ENCODE peak calls at places on chromosomes 6 and 20, in ten cellular contexts. X is HFFc6; Q is GM18507; T is fibroblast of pulmonary artery; K is NCI-H446; H is SW480; U is ELR; A is effector CD4-positive, alpha-beta T cell; F is stimulated activated CD8-positive, alpha-beta memory T cell treated with anti-CD3 and anti-CD28 coated beads, Interleukin-7, amount 100 ng/mL, for 1 hour; C is hypothalamus. O is an unnamed sample.

GRCh38 chr6:7589221-7589620 is 777 bp upstream of the SNRNP48 start:
- DNase-seq in X (no peak), Q (no peak), T (no peak), K (no peak), H (no peak), U (no peak), A (no peak), F (no peak), C (no peak), O (no peak)

GRCh38 chr20:44017905-44018683 is 103.4 kb downstream of the TOX2 start:
- DNase-seq in X (peak), Q (no peak), T (peak), K (peak), H (peak), U (peak), A (no peak), F (no peak), C (no peak), O (peak)

GRCh38 chr6:111837641-111838500 is 35.4 kb downstream of the FYN start:
- DNase-seq in X (no peak), Q (no peak), T (no peak), K (no peak), H (no peak), U (no peak), A (no peak), F (no peak), C (no peak), O (no peak)

GRCh38 chr6:1362643-1363042 is 26.7 kb upstream of the FOXF2 start:
- DNase-seq in X (no peak), Q (no peak), T (no peak), K (no peak), H (no peak), U (no peak), A (no peak), F (no peak), C (no peak), O (no peak)

GRCh38 chr6:134529921-134530320 is 212.0 kb upstream of the SGK1 start:
- DNase-seq in X (no peak), Q (no peak), T (peak), K (no peak), H (peak), U (no peak), A (no peak), F (no peak), C (no peak), O (no peak)

GRCh38 chr6:31712296-31712695 is 2.9 kb upstream of the LY6G6D start:
- DNase-seq in X (no peak), Q (no peak), T (no peak), K (no peak), H (peak), U (no peak), A (no peak), F (no peak), C (no peak), O (no peak)

GRCh38 chr6:109669811-109670210 is 21.2 kb downstream of the AK9 start:
- DNase-seq in X (no peak), Q (no peak), T (no peak), K (no peak), H (no peak), U (no peak), A (no peak), F (no peak), C (no peak), O (no peak)

GRCh38 chr20:56247954-56248782 is at the start of gene MC3R:
- DNase-seq in X (peak), Q (peak), T (peak), K (no peak), H (peak), U (peak), A (no peak), F (no peak), C (no peak), O (peak)

GRCh38 chr6:45714795-45715507 is 300.7 kb downstream of the CLIC5 start:
- DNase-seq in X (peak), Q (no peak), T (peak), K (no peak), H (peak), U (peak), A (peak), F (peak), C (no peak), O (peak)

GRCh38 chr6:169005141-169005540 is 248.5 kb downstream of the THBS2 start:
- DNase-seq in X (no peak), Q (no peak), T (no peak), K (no peak), H (no peak), U (no peak), A (no peak), F (no peak), C (no peak), O (no peak)

GRCh38 chr6:22078802-22079545 is 217.9 kb downstream of the PRL start:
- DNase-seq in X (no peak), Q (no peak), T (no peak), K (no peak), H (no peak), U (no peak), A (no peak), F (no peak), C (no peak), O (no peak)

GRCh38 chr20:5056801-5057599 is 55.7 kb upstream of the SLC23A2 start:
- DNase-seq in X (peak), Q (no peak), T (peak), K (no peak), H (peak), U (peak), A (peak), F (peak), C (no peak), O (no peak)

GRCh38 chr6:7914991-7915789 is 4.6 kb upstream of the TXNDC5 start:
- DNase-seq in X (no peak), Q (no peak), T (peak), K (no peak), H (no peak), U (peak), A (no peak), F (no peak), C (no peak), O (peak)

GRCh38 chr6:118968416-118968815 is 33.5 kb upstream of the MCM9 start:
- DNase-seq in X (peak), Q (no peak), T (peak), K (no peak), H (peak), U (peak), A (no peak), F (no peak), C (no peak), O (no peak)

GRCh38 chr6:33904050-33904827 is 100.4 kb upstream of the MLN start:
- DNase-seq in X (no peak), Q (no peak), T (no peak), K (no peak), H (no peak), U (no peak), A (peak), F (peak), C (no peak), O (no peak)

GRCh38 chr6:52724406-52725121 is 38.7 kb downstream of the GSTA2 start:
- DNase-seq in X (peak), Q (peak), T (peak), K (peak), H (peak), U (peak), A (peak), F (peak), C (no peak), O (no peak)

GRCh38 chr6:94213176-94213575 is 793.8 kb upstream of the EPHA7 start:
- DNase-seq in X (no peak), Q (no peak), T (no peak), K (no peak), H (no peak), U (no peak), A (no peak), F (no peak), C (no peak), O (no peak)

GRCh38 chr20:19932170-19932667 is 84.9 kb upstream of the NAA20 start:
- DNase-seq in X (peak), Q (no peak), T (peak), K (no peak), H (no peak), U (peak), A (no peak), F (no peak), C (no peak), O (peak)

GRCh38 chr6:15183979-15184378 is 61.9 kb upstream of the JARID2 start:
- DNase-seq in X (no peak), Q (no peak), T (no peak), K (no peak), H (no peak), U (no peak), A (no peak), F (no peak), C (no peak), O (no peak)

GRCh38 chr20:4083103-4083864 is 67.9 kb upstream of the RNF24 start:
- DNase-seq in X (no peak), Q (no peak), T (peak), K (no peak), H (no peak), U (peak), A (no peak), F (no peak), C (no peak), O (no peak)

GRCh38 chr6:22785036-22785435 is 215.7 kb downstream of the HDGFL1 start:
- DNase-seq in X (no peak), Q (no peak), T (peak), K (peak), H (no peak), U (no peak), A (no peak), F (no peak), C (no peak), O (no peak)

GRCh38 chr6:3844097-3844463 is 5.1 kb upstream of the FAM50B start:
- DNase-seq in X (peak), Q (no peak), T (peak), K (no peak), H (no peak), U (peak), A (no peak), F (no peak), C (no peak), O (no peak)

GRCh38 chr6:125821825-125822281 is 31.1 kb downstream of the NCOA7 start:
- DNase-seq in X (no peak), Q (no peak), T (no peak), K (no peak), H (peak), U (no peak), A (no peak), F (no peak), C (no peak), O (no peak)

GRCh38 chr6:155100087-155100486 is 105.0 kb downstream of the TIAM2 start:
- DNase-seq in X (no peak), Q (no peak), T (no peak), K (peak), H (no peak), U (no peak), A (no peak), F (no peak), C (no peak), O (no peak)

GRCh38 chr6:165219629-165220028 is 89.8 kb downstream of the C6orf118 start:
- DNase-seq in X (no peak), Q (no peak), T (peak), K (no peak), H (no peak), U (no peak), A (no peak), F (no peak), C (no peak), O (no peak)

GRCh38 chr6:79335133-79335674 is 100.7 kb upstream of the HMGN3 start:
- DNase-seq in X (no peak), Q (no peak), T (peak), K (no peak), H (no peak), U (no peak), A (no peak), F (no peak), C (no peak), O (no peak)

GRCh38 chr6:169079650-169080049 is 174.0 kb downstream of the THBS2 start:
- DNase-seq in X (no peak), Q (no peak), T (no peak), K (no peak), H (no peak), U (no peak), A (no peak), F (no peak), C (no peak), O (no peak)

GRCh38 chr6:149896491-149896890 is 1.4 kb downstream of the RAET1E start:
- DNase-seq in X (peak), Q (no peak), T (peak), K (no peak), H (peak), U (peak), A (no peak), F (no peak), C (no peak), O (no peak)

GRCh38 chr6:511488-512137 is 120.1 kb downstream of the IRF4 start:
- DNase-seq in X (no peak), Q (no peak), T (no peak), K (no peak), H (no peak), U (no peak), A (no peak), F (no peak), C (no peak), O (no peak)